ENCODE peak calls at places on chromosomes 3 and 15, in six cellular contexts. G is H1, O is GM23248, T is HCT116, J is astrocyte, P is HepG2. X is an unnamed sample. For H3K9me3, the result is how much of the 10 kb centered on the place peaks cover.

GRCh38 chr15:101652783-101653430 is 726 bp upstream of the TM2D3 start:
- DNase-seq in G (no peak), T (no peak), J (no peak), P (no peak), O (peak), X (no peak)

GRCh38 chr3:79490165-79491028 is 277.4 kb downstream of the ROBO1 start:
- DNase-seq in J (peak), T (no peak), P (no peak), O (peak), G (no peak), X (peak)

GRCh38 chr3:16252243-16252978 is 12.3 kb downstream of the DPH3 start:
- DNase-seq in P (peak), O (peak), G (no peak), J (no peak), T (no peak), X (no peak)

GRCh38 chr3:34268032-34268760 is 469.8 kb downstream of the PDCD6IP start:
- DNase-seq in G (no peak), T (no peak), J (no peak), O (no peak), P (no peak), X (no peak)

GRCh38 chr15:84889313-84889990 is 5.0 kb downstream of the SLC28A1 start:
- DNase-seq in J (no peak), G (no peak), O (no peak), P (no peak), T (no peak), X (no peak)

GRCh38 chr15:71595846-71596553 is 214.4 kb upstream of the NR2E3 start:
- DNase-seq in P (no peak), J (peak), T (no peak), G (no peak), O (peak), X (no peak)

GRCh38 chr15:39397883-39398282 is 183.0 kb upstream of the THBS1 start:
- DNase-seq in O (no peak), G (no peak), J (peak), P (no peak), T (no peak), X (no peak)

GRCh38 chr3:49183873-49184272 is 12.5 kb downstream of the KLHDC8B start:
- DNase-seq in P (peak), J (no peak), O (no peak), T (no peak), G (no peak), X (no peak)

GRCh38 chr15:37038716-37039106 is 61.6 kb downstream of the MEIS2 start:
- DNase-seq in T (no peak), P (no peak), J (no peak), O (no peak), G (no peak), X (no peak)

GRCh38 chr3:195004512-195005250 is 266.3 kb downstream of the XXYLT1 start:
- DNase-seq in T (no peak), P (no peak), G (peak), J (no peak), O (no peak), X (no peak)

GRCh38 chr15:22949074-22949547 is 31.1 kb downstream of the CYFIP1 start:
- DNase-seq in P (no peak), T (no peak), G (peak), O (peak), J (peak), X (peak)

DNA sequence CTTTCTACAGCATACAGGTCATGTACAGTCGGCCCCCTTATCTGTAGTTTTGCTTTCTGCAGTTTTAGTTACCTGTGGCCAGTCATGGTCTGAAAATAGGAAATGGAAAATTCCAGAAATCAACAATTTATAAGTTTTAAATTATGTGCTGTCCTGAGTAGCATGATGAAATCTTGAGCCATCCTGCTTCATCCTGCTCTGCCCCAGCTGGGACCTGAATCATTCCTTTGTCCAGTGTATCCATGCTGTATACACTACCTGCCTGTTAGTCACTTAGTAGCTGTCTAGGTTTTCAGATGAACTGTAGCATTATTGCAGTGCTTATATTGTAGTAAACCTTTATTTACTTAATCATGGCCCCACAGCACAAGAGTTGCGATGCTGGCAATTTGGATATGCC is 44.8 kb downstream of the AP4E1 start:
- DNase-seq in P (no peak), O (peak), T (peak), G (no peak), J (no peak), X (no peak)
- H3K4me2 ChIP-seq in P (no peak), O (no peak), T (no peak), G (no peak), J (no peak), X (no peak)

DNA sequence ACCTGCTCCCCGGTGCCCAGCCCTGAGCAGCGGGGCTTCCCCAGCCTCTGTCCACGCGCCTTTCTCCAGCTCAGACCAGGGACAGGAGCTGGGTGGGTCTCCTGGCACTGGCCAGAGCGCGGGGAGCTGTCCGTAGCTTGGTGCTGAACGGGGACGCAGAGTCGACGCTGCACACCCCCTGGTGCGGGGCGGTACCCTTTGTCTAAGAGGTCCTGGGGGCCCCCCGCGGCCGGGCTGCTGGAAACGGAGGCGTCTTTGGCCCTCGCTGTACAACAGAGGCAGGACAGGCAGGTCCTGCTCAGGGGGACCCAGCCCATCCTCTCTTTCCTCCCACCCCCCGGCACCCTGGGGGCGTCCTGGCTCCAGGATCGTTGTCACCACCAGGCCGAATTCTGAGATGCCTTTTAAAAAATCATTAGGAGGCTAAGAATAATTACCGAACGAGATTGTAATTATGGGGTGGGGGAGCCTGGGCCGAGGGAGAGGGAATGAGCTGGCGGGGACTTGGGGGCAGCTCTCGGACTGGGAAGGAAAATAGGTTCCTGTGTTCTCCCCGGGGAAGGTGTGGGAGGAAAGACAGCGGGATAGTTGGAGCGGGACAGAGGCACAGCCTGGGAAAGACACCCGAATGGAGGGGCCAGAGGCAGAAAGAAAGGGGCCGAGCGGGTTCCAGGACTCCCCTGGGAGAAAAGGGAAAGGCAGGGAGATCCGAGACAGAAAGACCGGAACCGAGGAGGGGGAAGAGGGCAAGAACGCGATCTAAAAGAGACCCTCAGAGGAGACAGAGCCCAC is 4.1 kb upstream of the SKOR1 start:
- DNase-seq in J (peak), T (no peak), P (peak), O (peak), G (peak), X (peak)
- TF ChIP-seq EZH2 in J (peak), T (no peak), P (no peak), O (no peak), G (peak), X (peak)

GRCh38 chr3:197154-197855 is 742 bp downstream of the CHL1 start:
- DNase-seq in J (no peak), G (peak), T (no peak), P (no peak), O (no peak), X (peak)

GRCh38 chr3:195662-196061 is 901 bp upstream of the CHL1 start:
- DNase-seq in T (no peak), G (no peak), J (no peak), P (no peak), O (no peak), X (peak)

GRCh38 chr3:194421-194820 is 2.1 kb upstream of the CHL1 start:
- DNase-seq in O (no peak), P (no peak), T (no peak), G (no peak), J (no peak), X (no peak)

GRCh38 chr3:197891-198491 is 1.4 kb downstream of the CHL1 start:
- DNase-seq in O (no peak), T (no peak), G (peak), P (no peak), J (no peak), X (peak)

DNA sequence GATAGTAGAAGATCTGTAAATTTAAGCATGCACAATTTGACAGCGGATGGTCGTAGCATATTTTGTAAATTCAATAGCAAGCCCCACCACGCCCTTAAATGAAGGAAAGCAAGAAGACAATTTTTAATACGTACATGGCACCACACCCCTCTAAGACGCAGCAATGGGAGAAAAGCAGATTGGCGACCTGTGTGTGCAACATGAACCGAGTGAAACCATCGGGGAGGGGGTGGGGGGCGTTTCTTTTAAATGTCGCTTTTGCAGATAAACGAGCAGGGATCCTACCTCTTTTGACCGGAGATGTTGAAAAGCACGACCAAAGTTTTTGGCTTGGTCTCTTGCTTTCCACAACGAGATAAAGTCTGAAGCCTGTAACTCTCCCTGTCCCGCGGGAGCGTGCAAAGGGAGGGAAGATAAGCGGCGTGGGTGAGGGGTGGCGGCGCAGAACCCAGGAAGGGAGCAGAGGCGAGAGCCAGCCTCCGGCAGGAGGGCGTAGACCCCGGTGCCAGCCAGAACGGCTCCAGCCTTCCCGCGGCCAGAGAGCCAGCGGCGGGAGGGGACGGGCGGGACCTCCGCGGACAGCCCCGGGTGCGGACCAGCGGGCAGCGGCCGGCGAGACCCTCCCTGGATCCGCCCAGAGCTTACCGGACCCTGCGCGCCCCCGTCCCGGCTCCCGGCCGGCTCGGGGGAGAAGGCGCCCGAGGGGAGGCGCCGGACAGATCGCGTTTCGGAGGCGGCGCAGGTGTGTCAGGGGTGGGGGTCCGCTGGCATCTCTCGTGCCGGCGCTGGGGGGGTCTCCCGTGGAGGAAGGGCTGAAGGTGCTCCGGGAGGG is at the start of gene CHL1:
- DNase-seq in G (peak), O (no peak), T (no peak), P (no peak), J (no peak), X (peak)
- H3K9me3 ChIP-seq in G (under half), O (under half), T (under half), P (under half), J (under half), X (under half)

DNA sequence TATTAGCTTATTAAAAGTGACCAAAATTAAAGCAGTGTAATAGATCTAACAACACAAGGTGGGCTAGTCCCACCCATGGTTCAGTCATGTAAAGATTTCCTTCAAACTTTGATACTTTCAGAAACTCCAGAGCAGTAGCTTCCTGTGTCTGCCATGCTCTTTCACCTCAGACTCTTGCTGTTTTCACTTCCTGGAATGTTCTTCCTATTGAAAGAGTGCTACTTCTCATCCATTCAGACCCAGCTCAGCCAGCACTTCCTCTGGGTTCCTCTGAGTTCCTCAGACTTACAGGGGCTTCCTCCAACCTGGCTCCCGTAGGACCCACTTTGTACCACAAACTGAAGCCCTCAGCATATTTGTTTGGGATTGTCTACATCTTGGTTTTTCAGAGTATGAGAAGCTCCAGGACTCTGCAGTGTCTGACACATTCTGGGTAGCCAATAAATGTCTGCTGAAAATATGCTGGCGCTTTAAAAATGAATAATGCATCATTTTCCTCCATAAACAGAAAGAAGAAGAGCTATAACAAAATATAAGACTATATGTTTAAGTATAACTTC is 18.0 kb downstream of the NCEH1 start:
- DNase-seq in G (no peak), J (no peak), P (no peak), T (no peak), O (no peak), X (no peak)
- H3K4me2 ChIP-seq in G (no peak), J (no peak), P (no peak), T (no peak), O (no peak), X (no peak)

GRCh38 chr3:101857279-101857678 is 8.0 kb downstream of the NFKBIZ start:
- DNase-seq in G (no peak), O (no peak), J (no peak), P (no peak), T (no peak), X (no peak)

GRCh38 chr3:101858464-101858863 is 9.2 kb downstream of the NFKBIZ start:
- DNase-seq in J (no peak), G (no peak), T (no peak), P (no peak), O (no peak), X (no peak)

GRCh38 chr3:101861978-101862421 is 12.7 kb downstream of the NFKBIZ start:
- DNase-seq in P (no peak), T (no peak), O (no peak), J (no peak), G (no peak), X (no peak)

GRCh38 chr3:101861212-101861977 is 12.1 kb downstream of the NFKBIZ start:
- DNase-seq in T (no peak), G (no peak), P (no peak), O (no peak), J (no peak), X (no peak)

GRCh38 chr3:101859882-101860281 is 10.6 kb downstream of the NFKBIZ start:
- DNase-seq in O (no peak), T (no peak), J (no peak), P (no peak), G (no peak), X (no peak)
- TF ChIP-seq EZH2 in O (no peak), T (no peak), J (no peak), P (no peak), G (no peak), X (no peak)

X was measured in neural progenitor cell.